ENCODE peak calls at places on chromosomes 13 and 19, in five cellular contexts. G is brain microvascular endothelial cell, Q is tibial artery, D is HCT116, H is mesendoderm. E is an unnamed sample.

GRCh38 chr19:21094347-21095025 is 12.5 kb downstream of the ZNF714 start:
- DNase-seq in H (no peak), Q (no peak), G (no peak), D (no peak), E (no peak)

GRCh38 chr19:14440049-14440448 is 6.9 kb downstream of the PKN1 start:
- DNase-seq in D (no peak), H (no peak), G (no peak), Q (peak), E (peak)

GRCh38 chr19:19627716-19628498 is at the start of gene LPAR2:
- DNase-seq in D (peak), H (peak), Q (no peak), G (no peak), E (peak)

GRCh38 chr13:99658266-99658991 is 157.2 kb downstream of the TM9SF2 start:
- DNase-seq in G (peak), H (peak), Q (peak), D (no peak), E (peak)

GRCh38 chr13:91228940-91229339 is 118.5 kb upstream of the MIR17HG start:
- DNase-seq in Q (no peak), D (no peak), H (no peak), G (no peak), E (no peak)

GRCh38 chr19:4369888-4370260 is 26.5 kb downstream of the MPND start:
- DNase-seq in G (no peak), Q (no peak), H (peak), D (no peak), E (no peak)

GRCh38 chr13:106484755-106485193 is 50.7 kb downstream of the EFNB2 start:
- DNase-seq in Q (peak), H (no peak), D (no peak), G (no peak), E (no peak)

GRCh38 chr19:4800591-4801081 is 9.1 kb downstream of the FEM1A start:
- DNase-seq in D (no peak), G (no peak), Q (no peak), H (no peak), E (peak)

GRCh38 chr13:42041684-42042035 is 6.8 kb upstream of the DGKH start:
- DNase-seq in H (peak), G (peak), D (no peak), Q (peak), E (peak)

GRCh38 chr19:50728084-50728737 is 5.0 kb downstream of the CLEC11A start:
- DNase-seq in H (peak), G (peak), D (no peak), Q (peak), E (no peak)

GRCh38 chr19:55373993-55374757 is 2.5 kb upstream of the TMEM190 start:
- DNase-seq in G (no peak), Q (no peak), D (no peak), H (peak), E (no peak)

GRCh38 chr13:110294146-110294545 is 12.8 kb downstream of the COL4A1 start:
- DNase-seq in G (no peak), Q (no peak), H (no peak), D (no peak), E (no peak)

GRCh38 chr13:28494537-28494860 is 429 bp downstream of the FLT1 start:
- DNase-seq in D (no peak), G (no peak), Q (no peak), H (no peak), E (no peak)

GRCh38 chr13:28494861-28495585 is at the start of gene FLT1:
- DNase-seq in G (no peak), Q (no peak), D (no peak), H (peak), E (no peak)

GRCh38 chr13:28489975-28490550 is 4.9 kb downstream of the FLT1 start:
- DNase-seq in G (no peak), Q (no peak), D (no peak), H (peak), E (no peak)

GRCh38 chr13:28493740-28494536 is 990 bp downstream of the FLT1 start:
- DNase-seq in Q (no peak), D (no peak), H (peak), G (no peak), E (no peak)

DNA sequence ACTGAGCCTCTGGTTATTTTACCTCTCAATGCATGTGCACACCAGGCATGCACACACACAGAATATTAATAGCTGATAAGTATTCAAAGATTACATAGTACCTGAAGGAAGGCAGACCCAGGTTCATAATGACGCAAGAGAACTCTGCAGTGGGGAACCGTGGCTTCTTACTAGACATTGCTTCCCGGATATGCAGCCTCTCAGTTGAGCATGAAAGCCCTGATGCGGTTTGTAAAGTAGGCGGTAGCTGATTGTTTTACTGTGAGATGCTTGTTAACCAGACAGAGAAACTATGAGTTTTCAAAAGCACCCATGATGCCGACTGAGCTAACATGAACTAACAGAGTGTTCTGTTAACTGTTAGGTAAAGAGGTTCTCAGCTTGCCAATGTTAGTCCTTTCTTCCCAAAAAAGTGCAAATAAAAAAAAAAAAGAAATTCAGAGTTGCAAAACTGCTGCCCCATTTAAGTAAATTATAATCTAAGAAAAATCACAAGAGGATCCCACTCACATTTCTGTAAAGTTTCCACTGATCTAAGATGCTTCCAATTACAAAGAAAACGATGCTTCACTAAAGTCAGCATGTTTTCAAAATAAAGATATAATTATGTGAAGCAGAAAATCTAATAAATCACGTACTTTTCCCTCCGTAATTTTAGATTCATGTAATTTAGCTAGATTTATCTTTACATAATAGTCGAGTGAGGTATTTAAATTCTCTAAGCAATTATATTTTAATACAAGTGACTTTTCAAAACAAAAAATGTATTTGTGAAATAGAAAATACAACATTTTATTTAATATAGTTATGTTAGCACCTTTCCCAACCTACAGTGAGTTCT is 2.2 kb downstream of the FLT1 start:
- DNase-seq in H (peak), G (no peak), D (no peak), Q (no peak), E (no peak)
- H3K27ac ChIP-seq in H (no peak), G (no peak), D (no peak), Q (no peak), E (no peak)

GRCh38 chr13:113415825-113416224 is 37.5 kb downstream of the ADPRHL1 start:
- DNase-seq in H (no peak), G (no peak), Q (no peak), D (no peak), E (no peak)
- H3K27ac ChIP-seq in H (no peak), G (no peak), Q (peak), D (no peak), E (peak)

GRCh38 chr19:811511-812048 is 10.2 kb downstream of the PLPPR3 start:
- DNase-seq in H (no peak), Q (no peak), G (no peak), D (no peak), E (no peak)
- H3K27ac ChIP-seq in H (no peak), Q (no peak), G (no peak), D (no peak), E (no peak)

GRCh38 chr13:76336889-76337844 is 549.0 kb downstream of the KCTD12 start:
- DNase-seq in H (no peak), Q (no peak), D (no peak), G (no peak), E (no peak)
- H3K27ac ChIP-seq in H (no peak), Q (no peak), D (no peak), G (no peak), E (no peak)

E was measured in lung.